ENCODE peak calls at places on chromosome 9, in six cellular contexts. X is hepatocyte; Z is foreskin keratinocyte; S is B cell; A is OCI-LY7; B is activated CD8-positive, alpha-beta T cell treated with anti-CD3 and anti-CD28 coated beads for 36 hours. Y is an unnamed sample.

GRCh38 chr9:111599092-111599947 is at the start of gene PTGR1:
- DNase-seq in X (peak), Z (peak), S (peak), A (no peak), B (peak), Y (no peak)

GRCh38 chr9:10005206-10005605 is 607.6 kb downstream of the PTPRD start:
- DNase-seq in X (no peak), Z (no peak), S (no peak), A (no peak), B (no peak), Y (no peak)

GRCh38 chr9:124812401-124813016 is 35.6 kb downstream of the OLFML2A start:
- DNase-seq in X (peak), Z (peak), S (no peak), A (no peak), B (peak), Y (peak)

GRCh38 chr9:129709471-129710460 is 43.1 kb downstream of the PTGES start:
- DNase-seq in X (no peak), Z (no peak), S (no peak), A (no peak), B (no peak), Y (no peak)

GRCh38 chr9:94804917-94805544 is 78.5 kb downstream of the AOPEP start:
- DNase-seq in X (no peak), Z (peak), S (no peak), A (peak), B (no peak), Y (no peak)

GRCh38 chr9:99184073-99184426 is 37.7 kb downstream of the ALG2 start:
- DNase-seq in X (no peak), Z (no peak), S (no peak), A (no peak), B (no peak), Y (no peak)

GRCh38 chr9:117491491-117491890 is 76.6 kb upstream of the ASTN2 start:
- DNase-seq in X (peak), Z (no peak), S (no peak), A (no peak), B (no peak), Y (no peak)

GRCh38 chr9:123834907-123835562 is 94.9 kb downstream of the DENND1A start:
- DNase-seq in X (no peak), Z (no peak), S (peak), A (peak), B (no peak), Y (no peak)

GRCh38 chr9:127078336-127078735 is 44.1 kb downstream of the ANGPTL2 start:
- DNase-seq in X (no peak), Z (no peak), S (no peak), A (no peak), B (no peak), Y (no peak)

DNA sequence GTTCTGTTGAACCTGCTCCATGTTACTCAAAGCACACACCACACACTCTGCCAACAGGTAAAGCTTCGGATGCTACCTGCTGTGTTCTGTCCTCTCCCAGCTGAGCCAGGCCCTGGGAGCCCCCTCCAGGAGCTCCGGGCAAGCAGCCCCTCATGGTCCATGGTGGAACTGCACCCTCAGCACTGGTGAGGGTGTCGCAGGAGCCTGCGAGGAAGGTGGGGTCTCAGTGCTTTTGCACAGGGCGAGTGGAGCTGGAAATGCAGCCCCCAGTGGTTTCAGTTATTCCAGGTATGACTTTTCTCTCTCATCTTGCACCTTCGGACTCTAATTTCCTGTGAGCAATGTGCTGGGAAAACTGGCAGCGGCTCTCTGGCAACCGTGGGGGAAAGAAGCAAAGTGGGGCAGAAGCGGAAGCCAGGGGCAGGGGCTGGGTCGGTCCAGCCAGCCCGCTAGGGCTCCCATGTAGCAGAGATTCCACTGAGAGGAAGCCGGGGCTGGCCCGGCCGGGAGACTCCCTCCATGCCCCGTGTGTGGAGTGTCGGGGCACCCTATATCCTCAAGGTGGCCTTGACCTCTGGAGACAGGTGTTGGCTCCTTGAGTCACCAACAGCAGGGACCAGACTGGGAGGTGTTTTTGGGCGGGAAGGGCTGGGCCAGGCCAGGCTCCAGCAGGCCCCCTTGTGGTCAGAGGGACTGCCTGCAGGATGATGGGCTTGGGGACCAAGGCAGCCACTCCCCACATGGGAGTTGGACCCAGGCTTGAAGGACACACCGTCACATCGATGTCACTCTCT is 75.6 kb upstream of the PRSS3 start:
- DNase-seq in X (no peak), Z (no peak), S (peak), A (peak), B (peak), Y (peak)
- TF ChIP-seq CTCF in X (peak), Z (peak), S (peak), A (peak), B (peak), Y (peak)

GRCh38 chr9:119365291-119366027 is 3.8 kb downstream of the BRINP1 start:
- DNase-seq in X (peak), Z (peak), S (peak), A (peak), B (peak), Y (no peak)
- TF ChIP-seq CTCF in X (peak), Z (peak), S (no peak), A (peak), B (no peak), Y (peak)

GRCh38 chr9:135566552-135566951 is 5.0 kb downstream of the PAEP start:
- DNase-seq in X (no peak), Z (no peak), S (no peak), A (no peak), B (peak), Y (no peak)

GRCh38 chr9:135563858-135564257 is 2.3 kb downstream of the PAEP start:
- DNase-seq in X (no peak), Z (no peak), S (no peak), A (no peak), B (no peak), Y (no peak)

GRCh38 chr9:135567311-135567710 is 5.8 kb downstream of the PAEP start:
- DNase-seq in X (no peak), Z (no peak), S (no peak), A (no peak), B (no peak), Y (no peak)

GRCh38 chr9:135565636-135566035 is 4.1 kb downstream of the PAEP start:
- DNase-seq in X (no peak), Z (no peak), S (no peak), A (no peak), B (no peak), Y (no peak)

DNA sequence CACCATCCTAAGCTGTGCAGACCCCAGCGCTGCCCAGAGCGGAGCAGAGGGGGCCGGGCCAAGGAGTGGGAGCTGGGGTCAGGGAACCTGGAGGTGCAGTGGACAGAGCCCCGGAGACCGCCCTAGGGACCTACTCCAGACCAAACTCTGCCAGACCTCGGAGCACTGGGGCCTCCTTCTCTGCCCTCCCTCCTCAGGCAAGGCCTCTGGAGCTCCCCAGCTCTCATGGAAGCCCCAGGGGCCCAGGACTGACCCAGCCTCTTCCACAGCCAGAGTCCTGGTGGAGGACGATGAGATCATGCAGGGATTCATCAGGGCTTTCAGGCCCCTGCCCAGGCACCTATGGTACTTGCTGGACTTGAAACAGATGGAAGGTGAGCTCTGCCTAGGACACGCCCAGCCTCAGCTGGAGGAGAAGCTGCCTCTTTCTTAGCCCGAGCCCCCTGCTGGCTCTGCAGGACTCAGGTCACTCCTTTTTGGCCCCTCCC is 3.6 kb downstream of the PAEP start:
- DNase-seq in X (peak), Z (no peak), S (no peak), A (no peak), B (no peak), Y (no peak)
- TF ChIP-seq CTCF in X (no peak), Z (no peak), S (no peak), A (no peak), B (no peak), Y (no peak)

GRCh38 chr9:136719212-136719880 is 7.0 kb downstream of the DIPK1B start:
- DNase-seq in X (no peak), Z (no peak), S (no peak), A (no peak), B (no peak), Y (no peak)
- TF ChIP-seq CTCF in X (no peak), Z (no peak), S (no peak), A (no peak), B (no peak), Y (no peak)